ENCODE peak calls at places on chromosomes 6 and 20, in four cellular contexts. W is HepG2, P is GM12878, K is H1. T is an unnamed sample.

GRCh38 chr6:130282234-130282995 is 59.7 kb upstream of the SAMD3 start:
- DNase-seq in W (peak; percentile 9), P (no peak), K (no peak), T (no peak)

GRCh38 chr6:136405410-136406029 is 115.9 kb upstream of the BCLAF1 start:
- DNase-seq in W (no peak), P (no peak), K (no peak), T (no peak)

GRCh38 chr6:163532526-163533078 is 118.1 kb downstream of the QKI start:
- DNase-seq in W (no peak), P (no peak), K (no peak), T (no peak)

GRCh38 chr6:21299216-21299615 is 294.3 kb upstream of the SOX4 start:
- DNase-seq in W (no peak), P (no peak), K (no peak), T (no peak)

GRCh38 chr20:13277663-13278295 is 56.7 kb downstream of the ISM1 start:
- DNase-seq in W (no peak), P (no peak), K (no peak), T (no peak)

GRCh38 chr20:58897493-58897892 is 45.0 kb downstream of the GNAS start:
- DNase-seq in W (no peak), P (no peak), K (no peak), T (no peak)

GRCh38 chr6:2854394-2854982 is 12.8 kb upstream of the SERPINB1 start:
- DNase-seq in W (no peak), P (no peak), K (no peak), T (peak; percentile 41)

GRCh38 chr6:83155794-83156193 is 37.3 kb downstream of the PGM3 start:
- DNase-seq in W (no peak), P (no peak), K (no peak), T (no peak)

GRCh38 chr6:53348436-53349208 is at the start of gene ELOVL5:
- DNase-seq in W (peak; percentile 81), P (peak; percentile 73), K (peak; percentile 97), T (peak; percentile 97)

GRCh38 chr20:10225439-10226080 is 6.9 kb downstream of the SNAP25 start:
- DNase-seq in W (peak; percentile 54), P (no peak), K (no peak), T (peak; percentile 8)

GRCh38 chr20:3166913-3167342 is 6.4 kb downstream of the LZTS3 start:
- DNase-seq in W (no peak), P (no peak), K (no peak), T (no peak)

GRCh38 chr20:1841554-1842140 is 53.6 kb upstream of the SIRPA start:
- DNase-seq in W (no peak), P (no peak), K (no peak), T (no peak)

GRCh38 chr6:146613947-146614346 is 15.2 kb downstream of the ADGB start:
- DNase-seq in W (no peak), P (no peak), K (no peak), T (no peak)

GRCh38 chr6:151340206-151340978 is 51.0 kb downstream of the ZBTB2 start:
- DNase-seq in W (no peak), P (no peak), K (no peak), T (no peak)

GRCh38 chr6:138406443-138406842 is 2.4 kb downstream of the HEBP2 start:
- DNase-seq in W (no peak), P (no peak), K (peak; percentile 1), T (no peak)

GRCh38 chr6:133542056-133542821 is 301.1 kb downstream of the EYA4 start:
- DNase-seq in W (no peak), P (no peak), K (no peak), T (no peak)

GRCh38 chr20:50165687-50166554 is 12.4 kb upstream of the PEDS1 start:
- DNase-seq in W (peak; percentile 100), P (peak; percentile 82), K (peak; percentile 71), T (peak; percentile 96)

GRCh38 chr6:35487653-35488516 is 9.0 kb downstream of the TEAD3 start:
- DNase-seq in W (no peak), P (no peak), K (peak; percentile 53), T (no peak)

GRCh38 chr6:33050013-33050800 is 23.2 kb downstream of the HLA-DPA1 start:
- DNase-seq in W (no peak), P (no peak), K (no peak), T (no peak)

GRCh38 chr6:21648475-21649050 is 55.0 kb downstream of the SOX4 start:
- DNase-seq in W (no peak), P (no peak), K (no peak), T (no peak)

GRCh38 chr20:39825950-39826349 is 863.1 kb downstream of the MAFB start:
- DNase-seq in W (no peak), P (peak; percentile 62), K (no peak), T (no peak)

GRCh38 chr6:26323525-26324294 is 41.3 kb upstream of the BTN3A2 start:
- DNase-seq in W (peak; percentile 71), P (no peak), K (no peak), T (no peak)

DNA sequence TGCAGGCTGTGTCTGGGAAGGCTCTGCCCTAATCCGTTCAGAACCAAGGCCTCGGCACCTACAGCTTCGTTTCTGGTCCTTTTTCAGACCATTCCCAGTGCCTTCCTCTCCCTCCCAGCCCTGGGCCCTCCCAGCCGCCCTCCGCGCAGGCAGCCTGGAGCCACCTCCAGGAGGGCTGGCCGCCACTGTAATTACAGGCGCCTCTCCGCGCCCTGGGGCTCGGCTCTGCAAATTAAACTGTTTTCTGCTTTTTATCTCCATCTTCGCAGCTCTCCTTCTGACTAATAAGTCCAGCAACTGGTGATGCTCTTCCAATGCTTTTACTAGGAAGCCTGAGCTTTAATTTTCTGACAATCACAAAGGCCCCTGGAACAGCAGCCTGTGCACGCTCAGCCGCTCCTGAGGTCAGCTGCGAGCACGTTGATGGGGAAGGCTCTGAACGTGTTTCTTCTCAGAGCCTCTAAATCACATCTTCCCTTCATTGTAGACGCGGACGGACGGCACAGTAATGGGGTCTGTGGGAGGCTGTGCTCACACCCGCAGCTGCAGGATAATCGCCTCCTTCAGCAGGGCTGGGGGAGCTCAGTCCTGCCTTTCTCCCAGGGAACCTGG is 194.6 kb downstream of the DLL1 start:
- DNase-seq in W (no peak), P (no peak), K (peak; percentile 41), T (no peak)
- TF ChIP-seq CBX5 in W (no peak), P (no peak), K (no peak), T (no peak)

GRCh38 chr6:152625213-152625612 is 11.9 kb downstream of the SYNE1 start:
- DNase-seq in W (no peak), P (no peak), K (no peak), T (no peak)
- TF ChIP-seq CBX5 in W (no peak), P (no peak), K (no peak), T (no peak)

DNA sequence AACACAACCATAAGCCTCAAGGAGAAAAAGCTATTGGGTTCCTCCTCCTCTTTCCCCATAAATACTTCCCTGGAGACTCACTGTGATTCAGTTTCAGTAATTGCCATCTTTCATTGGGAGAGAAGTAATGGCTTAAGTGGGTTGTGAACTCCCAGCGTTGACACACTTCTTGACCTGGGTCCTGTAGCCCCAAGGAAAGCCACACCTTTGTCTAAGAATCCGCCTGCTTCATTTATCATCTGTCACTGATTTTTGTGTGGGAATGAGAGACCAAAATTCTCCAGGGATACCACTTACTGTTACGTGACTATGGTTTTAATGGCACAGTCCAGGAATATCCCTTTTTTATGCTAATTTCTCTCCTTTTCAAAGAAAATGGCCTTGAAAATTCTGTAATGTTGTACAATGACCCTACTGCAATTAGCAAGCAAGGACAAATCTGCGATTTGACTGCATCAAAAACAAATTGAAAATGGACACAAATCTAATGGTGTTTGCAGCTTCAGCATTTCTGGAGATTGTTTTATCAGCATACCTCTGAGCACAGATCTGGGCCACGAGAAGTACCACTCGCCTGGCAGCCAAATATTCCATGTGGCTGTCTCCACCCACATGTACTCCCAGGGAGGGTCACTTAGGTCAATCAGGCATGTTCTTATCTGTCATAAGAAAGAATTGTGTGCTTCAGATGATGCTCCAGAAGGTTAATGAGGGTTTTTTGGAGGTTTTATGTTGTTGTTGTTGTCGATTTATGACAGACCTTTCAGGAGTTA is 29.8 kb downstream of the DCBLD1 start:
- DNase-seq in W (no peak), P (no peak), K (no peak), T (no peak)
- TF ChIP-seq CBX5 in W (no peak), P (no peak), K (no peak), T (no peak)

DNA sequence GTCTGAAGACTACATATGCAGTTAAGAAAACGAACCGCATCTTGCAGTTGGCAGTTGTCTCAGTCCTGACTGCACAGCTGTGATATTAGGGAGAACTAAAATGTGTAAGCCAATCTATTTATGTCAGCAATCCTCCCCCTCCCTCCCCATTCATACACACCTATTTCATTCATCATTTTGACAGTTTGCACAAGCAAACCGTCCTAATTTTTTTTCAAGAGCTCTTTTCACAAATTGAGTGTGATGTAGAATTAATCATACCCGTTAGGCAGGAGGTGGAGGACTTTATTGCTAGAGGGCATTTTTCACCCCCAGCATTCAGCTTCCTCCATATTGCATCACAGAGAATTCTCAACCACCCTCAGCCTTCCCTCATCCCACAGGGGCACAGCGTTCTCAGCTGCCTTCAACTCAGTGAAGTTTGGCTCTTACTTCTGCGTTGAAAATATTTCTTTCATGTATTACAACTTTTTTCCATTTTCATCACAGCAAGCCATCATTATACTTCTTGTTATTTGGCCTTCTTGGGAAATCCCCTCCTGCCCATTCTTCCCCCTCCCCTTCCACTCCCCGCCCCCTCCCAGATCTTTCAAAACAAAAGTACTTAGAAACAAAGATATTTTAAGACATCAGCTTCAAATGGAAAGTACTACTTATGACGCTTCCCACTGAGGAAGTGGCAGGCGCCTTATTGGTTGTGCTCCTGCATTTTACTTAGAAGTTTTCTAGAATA is 37.5 kb downstream of the NOX3 start:
- DNase-seq in W (no peak), P (peak; percentile 68), K (no peak), T (no peak)
- TF ChIP-seq CBX5 in W (no peak), P (no peak), K (no peak), T (no peak)

GRCh38 chr6:48611332-48611731 is 500.3 kb upstream of the PTCHD4 start:
- DNase-seq in W (no peak), P (no peak), K (no peak), T (no peak)
- TF ChIP-seq CBX5 in W (no peak), P (no peak), K (no peak), T (no peak)

GRCh38 chr6:56802570-56802969 is 152.3 kb upstream of the BEND6 start:
- DNase-seq in W (peak; percentile 68), P (no peak), K (no peak), T (no peak)
- TF ChIP-seq CBX5 in W (no peak), P (no peak), K (no peak), T (no peak)

DNA sequence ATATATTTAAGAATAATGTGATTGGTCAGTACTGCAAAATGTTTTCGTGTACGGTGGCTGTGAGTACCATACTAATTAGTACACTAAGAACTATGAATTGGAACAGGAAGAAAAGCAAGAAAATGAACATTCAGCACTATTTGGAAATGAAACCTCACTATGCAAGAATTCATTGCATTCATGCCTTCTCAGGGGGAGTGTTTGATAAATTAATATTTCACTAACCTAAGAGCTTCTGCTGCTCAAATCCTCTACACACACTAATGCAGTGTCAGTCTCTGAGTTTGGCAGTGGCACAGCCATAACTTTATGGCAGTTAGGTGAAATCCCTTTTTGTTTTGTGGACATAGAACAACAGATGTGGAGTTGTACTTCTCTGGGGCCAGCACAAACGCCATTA is 60.1 kb downstream of the SLC16A10 start:
- DNase-seq in W (no peak), P (no peak), K (no peak), T (no peak)
- TF ChIP-seq CBX5 in W (no peak), P (no peak), K (no peak), T (no peak)

GRCh38 chr6:4853349-4853748 is 77.1 kb downstream of the CDYL start:
- DNase-seq in W (no peak), P (no peak), K (no peak), T (no peak)
- TF ChIP-seq CBX5 in W (no peak), P (no peak), K (no peak), T (no peak)